ENCODE peak calls at places on chromosomes 11 and 22, in nine cellular contexts. X is upper lobe of left lung; A is CD8-positive, alpha-beta T cell; Q is transverse colon; Y is colonic mucosa; V is MM.1S; K is mucosa of descending colon; S is cardiac muscle cell; W is pancreas. H is an unnamed sample.

GRCh38 chr11:114196994-114197702 is 99.1 kb upstream of the NNMT start:
- DNase-seq in X (no peak), A (no peak), Q (no peak), W (no peak), S (no peak), V (no peak), Y (no peak), K (no peak), H (no peak)

GRCh38 chr11:129750343-129751292 is 65.0 kb upstream of the TMEM45B start:
- DNase-seq in A (peak; percentile 74), K (peak; percentile 81), X (peak; percentile 78), Y (peak; percentile 74), V (peak; percentile 81), S (peak; percentile 86), W (peak; percentile 69), Q (peak; percentile 81), H (peak; percentile 68)

GRCh38 chr11:89477175-89477574 is 14.0 kb downstream of the NOX4 start:
- DNase-seq in V (no peak), Y (no peak), S (no peak), X (no peak), W (no peak), Q (peak; percentile 16), K (no peak), A (no peak), H (no peak)

GRCh38 chr11:94882931-94883330 is 90.4 kb downstream of the CWC15 start:
- DNase-seq in W (no peak), K (no peak), X (no peak), V (no peak), A (no peak), Q (no peak), S (no peak), Y (no peak), H (no peak)

GRCh38 chr11:117492578-117493251 is 165.1 kb downstream of the CEP164 start:
- DNase-seq in Q (no peak), S (no peak), X (no peak), Y (no peak), K (no peak), V (no peak), A (no peak), W (no peak), H (no peak)

GRCh38 chr11:315516-315994 is 1.7 kb downstream of the IFITM1 start:
- DNase-seq in V (no peak), K (no peak), A (no peak), X (no peak), W (peak; percentile 22), S (no peak), Y (no peak), Q (no peak), H (no peak)

GRCh38 chr22:26122920-26123468 is 46.3 kb upstream of the SEZ6L start:
- DNase-seq in Y (no peak), S (no peak), X (no peak), W (no peak), K (no peak), Q (no peak), A (no peak), V (peak; percentile 52), H (no peak)

GRCh38 chr11:14973621-14974020 is 1.5 kb upstream of the CALCA start:
- DNase-seq in K (peak; percentile 26), X (no peak), W (no peak), S (peak; percentile 36), A (peak; percentile 9), V (no peak), Q (no peak), Y (no peak), H (no peak)

GRCh38 chr11:76642341-76642740 is 28.2 kb downstream of the LRRC32 start:
- DNase-seq in Y (peak; percentile 16), A (no peak), S (no peak), V (no peak), Q (no peak), X (no peak), K (no peak), W (no peak), H (no peak)

GRCh38 chr22:40560551-40560950 is 76.0 kb downstream of the MRTFA start:
- DNase-seq in Y (no peak), Q (no peak), S (peak; percentile 33), A (no peak), K (no peak), V (no peak), X (no peak), W (no peak), H (no peak)

GRCh38 chr11:18754308-18754707 is 28.3 kb upstream of the IGSF22 start:
- DNase-seq in X (no peak), A (no peak), K (no peak), Y (no peak), W (no peak), V (no peak), Q (no peak), S (no peak), H (no peak)

GRCh38 chr22:17786435-17787158 is 12.3 kb upstream of the BID start:
- DNase-seq in Y (no peak), V (no peak), K (peak; percentile 72), W (no peak), X (no peak), A (no peak), S (peak; percentile 32), Q (peak; percentile 80), H (no peak)

GRCh38 chr22:17783773-17784480 is 9.7 kb upstream of the BID start:
- DNase-seq in X (no peak), K (no peak), V (no peak), Q (no peak), Y (no peak), S (no peak), A (no peak), W (no peak), H (no peak)

GRCh38 chr22:17787159-17788022 is 13.1 kb upstream of the BID start:
- DNase-seq in S (no peak), Y (no peak), X (no peak), K (no peak), V (no peak), Q (no peak), A (no peak), W (no peak), H (no peak)

GRCh38 chr22:17784776-17785175 is 10.5 kb upstream of the BID start:
- DNase-seq in W (no peak), A (no peak), Y (no peak), X (no peak), S (no peak), V (no peak), Q (no peak), K (no peak), H (no peak)

DNA sequence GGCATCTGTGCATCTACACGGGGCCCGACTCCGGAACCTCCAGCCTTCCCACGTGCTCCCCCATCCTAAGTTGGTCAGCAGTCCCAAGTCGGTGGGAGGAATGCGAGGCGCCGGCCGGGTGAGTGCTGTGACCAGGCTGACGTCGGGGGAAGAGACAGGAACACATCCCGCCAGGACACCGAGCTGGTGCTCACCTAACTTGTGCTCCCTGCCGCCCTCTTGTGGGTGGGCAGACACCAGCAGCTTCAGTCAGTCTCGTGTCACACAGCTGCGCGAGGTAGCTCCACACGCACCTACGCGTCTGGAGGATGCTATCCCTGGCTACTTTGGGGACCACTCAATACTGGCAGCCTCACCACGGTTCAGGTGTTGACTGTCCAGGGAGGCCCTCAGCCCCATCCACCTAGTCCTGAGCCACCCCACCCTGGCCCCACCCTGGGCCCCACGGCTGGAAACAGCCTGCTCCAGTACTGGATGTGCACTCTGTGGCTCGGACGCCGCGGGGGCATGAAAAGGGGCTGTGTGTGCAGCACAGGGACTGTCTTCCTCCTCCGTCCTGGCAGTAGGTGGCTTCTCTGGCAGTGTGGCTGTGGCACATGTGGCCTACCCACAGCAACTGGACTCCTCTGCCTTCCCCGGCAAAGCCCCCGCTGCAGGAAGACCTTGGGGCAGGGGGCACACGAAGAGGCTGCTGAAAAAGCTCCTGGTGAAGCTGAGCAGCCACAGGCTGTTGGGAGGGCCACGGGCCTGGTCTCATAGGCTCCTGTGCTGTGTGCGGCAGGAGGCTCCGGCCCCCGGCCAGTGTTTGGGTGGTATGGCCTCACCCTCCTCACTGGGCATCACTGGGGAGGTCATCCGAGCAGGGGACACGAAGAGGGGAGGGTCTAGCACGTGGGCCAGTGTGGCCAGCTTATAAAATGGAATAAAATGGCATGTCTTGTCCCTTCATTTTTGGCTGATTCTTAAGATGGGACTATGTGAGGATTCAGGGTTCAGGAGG is 11.2 kb upstream of the BID start:
- DNase-seq in K (peak; percentile 89), Q (peak; percentile 84), X (peak; percentile 76), S (peak; percentile 38), V (peak; percentile 71), A (peak; percentile 55), W (peak; percentile 60), Y (peak; percentile 84), H (no peak)
- H3K4me1 ChIP-seq in K (peaks cover 26% of the 10 kb centered on the region), Q (peaks cover 7% of the 10 kb centered on the region), X (peaks cover 30% of the 10 kb centered on the region), S (peaks cover 6% of the 10 kb centered on the region), V (no peaks in the 10 kb centered on the region), A (peaks cover 21% of the 10 kb centered on the region), W (no peaks in the 10 kb centered on the region), Y (peaks cover 11% of the 10 kb centered on the region), H (no peaks in the 10 kb centered on the region)

GRCh38 chr11:79957702-79958101 is 516.9 kb upstream of the TENM4 start:
- DNase-seq in S (no peak), V (no peak), Y (no peak), K (no peak), W (no peak), X (no peak), Q (peak; percentile 18), A (no peak), H (no peak)
- TF ChIP-seq CTCF in S (no peak), V (no peak), Y (no peak), K (no peak), W (no peak), X (no peak), Q (no peak), A (no peak), H (no peak)

GRCh38 chr11:35389112-35389511 is 30.2 kb downstream of the SLC1A2 start:
- DNase-seq in K (no peak), X (no peak), V (no peak), Q (no peak), S (no peak), W (peak; percentile 53), Y (no peak), A (no peak), H (no peak)
- H3K4me1 ChIP-seq in K (peaks cover 19% of the 10 kb centered on the region), X (peaks cover 13% of the 10 kb centered on the region), V (no peaks in the 10 kb centered on the region), Q (peaks cover 14% of the 10 kb centered on the region), S (no peaks in the 10 kb centered on the region), W (peaks cover 29% of the 10 kb centered on the region), Y (peaks cover 11% of the 10 kb centered on the region), A (peaks cover 5% of the 10 kb centered on the region), H (peaks cover 4% of the 10 kb centered on the region)

GRCh38 chr11:112797072-112797471 is 164.1 kb upstream of the NCAM1 start:
- DNase-seq in Y (no peak), X (no peak), V (no peak), W (no peak), K (no peak), S (no peak), A (no peak), Q (no peak), H (no peak)

GRCh38 chr11:112794321-112794720 is 166.9 kb upstream of the NCAM1 start:
- DNase-seq in X (no peak), Y (no peak), Q (no peak), V (no peak), K (no peak), W (no peak), A (no peak), S (no peak), H (no peak)

GRCh38 chr11:112795142-112795815 is 165.9 kb upstream of the NCAM1 start:
- DNase-seq in K (no peak), Q (peak; percentile 30), V (peak; percentile 65), W (no peak), X (no peak), A (no peak), Y (peak; percentile 34), S (peak; percentile 77), H (no peak)

GRCh38 chr11:112795896-112796686 is 165.1 kb upstream of the NCAM1 start:
- DNase-seq in A (no peak), Y (no peak), W (no peak), S (no peak), X (no peak), Q (no peak), K (no peak), V (no peak), H (no peak)

GRCh38 chr11:112797653-112798293 is 163.4 kb upstream of the NCAM1 start:
- DNase-seq in S (peak; percentile 69), K (no peak), A (no peak), X (no peak), Q (no peak), Y (no peak), W (no peak), V (peak; percentile 73), H (no peak)
- TF ChIP-seq CTCF in S (peak; percentile 78), K (no peak), A (no peak), X (no peak), Q (no peak), Y (no peak), W (peak; percentile 13), V (peak; percentile 83), H (peak; percentile 18)

H was measured in ascending aorta.